ENCODE peak calls at places on chromosomes 11 and 22, in five cellular contexts. N, V, G, E and Z are unnamed samples. For H3K4me1, the result is how much of the 10 kb centered on the place peaks cover.

GRCh38 chr11:112805658-112806057 is 155.6 kb upstream of the NCAM1 start:
- DNase-seq in N (peak), V (no peak), G (no peak), E (no peak), Z (no peak)

GRCh38 chr22:30627480-30627879 is 8.1 kb upstream of the SLC35E4 start:
- DNase-seq in N (no peak), V (no peak), G (no peak), E (no peak), Z (no peak)

GRCh38 chr11:62337682-62338181 is 484 bp downstream of the ASRGL1 start:
- DNase-seq in N (peak), V (peak), G (peak), E (no peak), Z (no peak)

GRCh38 chr11:72058416-72059034 is 21.8 kb downstream of the NUMA1 start:
- DNase-seq in N (no peak), V (no peak), G (no peak), E (no peak), Z (no peak)

GRCh38 chr22:24474221-24474620 is 20.9 kb upstream of the UPB1 start:
- DNase-seq in N (no peak), V (no peak), G (peak), E (no peak), Z (no peak)

GRCh38 chr22:48496987-48497650 is 1330.6 kb downstream of the BRD1 start:
- DNase-seq in N (no peak), V (no peak), G (no peak), E (no peak), Z (no peak)

GRCh38 chr22:31154975-31155374 is 5.0 kb upstream of the RNF185 start:
- DNase-seq in N (no peak), V (no peak), G (no peak), E (no peak), Z (no peak)

GRCh38 chr22:22759371-22759770 is 115.0 kb downstream of the GGTLC2 start:
- DNase-seq in N (no peak), V (no peak), G (no peak), E (no peak), Z (no peak)

GRCh38 chr11:112401036-112401769 is 140.5 kb upstream of the PLET1 start:
- DNase-seq in N (no peak), V (no peak), G (no peak), E (no peak), Z (no peak)

GRCh38 chr22:35894937-35895708 is 133.5 kb downstream of the RBFOX2 start:
- DNase-seq in N (no peak), V (no peak), G (peak), E (no peak), Z (no peak)

GRCh38 chr22:43183496-43184263 is 3.3 kb downstream of the TTLL12 start:
- DNase-seq in N (no peak), V (no peak), G (no peak), E (no peak), Z (no peak)

GRCh38 chr22:44352378-44353062 is 39.8 kb upstream of the SHISAL1 start:
- DNase-seq in N (no peak), V (no peak), G (no peak), E (no peak), Z (no peak)

GRCh38 chr11:76543006-76543703 is 98.3 kb downstream of the EMSY start:
- DNase-seq in N (no peak), V (no peak), G (peak), E (no peak), Z (no peak)

GRCh38 chr11:62974848-62975522 is 9.8 kb downstream of the SLC22A6 start:
- DNase-seq in N (peak), V (peak), G (peak), E (no peak), Z (no peak)

GRCh38 chr22:33529424-33530113 is 390.7 kb downstream of the LARGE1 start:
- DNase-seq in N (no peak), V (no peak), G (peak), E (no peak), Z (no peak)

GRCh38 chr11:126487711-126488110 is 132.2 kb downstream of the ST3GAL4 start:
- DNase-seq in N (no peak), V (no peak), G (no peak), E (no peak), Z (no peak)

GRCh38 chr11:32435511-32435946 is at the start of gene WT1:
- DNase-seq in N (no peak), V (no peak), G (peak), E (no peak), Z (no peak)

GRCh38 chr11:101321222-101321621 is 191.6 kb upstream of the PGR start:
- DNase-seq in N (no peak), V (no peak), G (peak), E (no peak), Z (no peak)

GRCh38 chr11:128610765-128611617 is 23.6 kb upstream of the ETS1 start:
- DNase-seq in N (no peak), V (peak), G (no peak), E (peak), Z (no peak)

GRCh38 chr11:12132790-12133145 is 22.4 kb downstream of the MICAL2 start:
- DNase-seq in N (no peak), V (no peak), G (no peak), E (no peak), Z (no peak)

GRCh38 chr11:94017446-94017845 is 3.7 kb upstream of the HEPHL1 start:
- DNase-seq in N (no peak), V (no peak), G (peak), E (no peak), Z (no peak)

GRCh38 chr11:77522215-77522614 is 48.3 kb upstream of the PAK1 start:
- DNase-seq in N (no peak), V (no peak), G (peak), E (no peak), Z (no peak)

GRCh38 chr11:7575841-7576451 is 62.1 kb downstream of the PPFIBP2 start:
- DNase-seq in N (peak), V (no peak), G (peak), E (peak), Z (no peak)

GRCh38 chr11:34495724-34496377 is 17.7 kb downstream of the ELF5 start:
- DNase-seq in N (peak), V (no peak), G (peak), E (no peak), Z (no peak)

GRCh38 chr22:44773082-44773481 is 20.7 kb downstream of the ARHGAP8 start:
- DNase-seq in N (no peak), V (no peak), G (no peak), E (no peak), Z (no peak)

GRCh38 chr22:49124588-49124987 is 703.1 kb downstream of the BRD1 start:
- DNase-seq in N (no peak), V (no peak), G (no peak), E (no peak), Z (no peak)

GRCh38 chr22:46618104-46618647 is 2.0 kb upstream of the GRAMD4 start:
- DNase-seq in N (no peak), V (no peak), G (no peak), E (no peak), Z (no peak)

GRCh38 chr22:28873183-28873964 is 10.0 kb upstream of the ZNRF3 start:
- DNase-seq in N (no peak), V (no peak), G (no peak), E (no peak), Z (no peak)

GRCh38 chr11:46694095-46694494 is 6.3 kb downstream of the ARHGAP1 start:
- DNase-seq in N (no peak), V (no peak), G (no peak), E (no peak), Z (no peak)

GRCh38 chr11:81658722-81659121 is 1074.9 kb downstream of the FAM181B start:
- DNase-seq in N (no peak), V (no peak), G (peak), E (peak), Z (no peak)

GRCh38 chr22:29879738-29880137 is 3.2 kb upstream of the MTMR3 start:
- DNase-seq in N (no peak), V (no peak), G (peak), E (no peak), Z (no peak)

GRCh38 chr11:57480409-57481137 is 20.2 kb downstream of the RTN4RL2 start:
- DNase-seq in N (peak), V (peak), G (peak), E (peak), Z (no peak)

GRCh38 chr22:49046546-49047305 is 780.9 kb downstream of the BRD1 start:
- DNase-seq in N (no peak), V (no peak), G (no peak), E (peak), Z (no peak)

GRCh38 chr22:42991010-42991651 is 23.8 kb downstream of the PACSIN2 start:
- DNase-seq in N (no peak), V (no peak), G (peak), E (no peak), Z (no peak)

GRCh38 chr11:16739326-16739875 is 954 bp downstream of the C11orf58 start:
- DNase-seq in N (no peak), V (no peak), G (peak), E (no peak), Z (no peak)

GRCh38 chr22:25777411-25777810 is 35.4 kb downstream of the MYO18B start:
- DNase-seq in N (no peak), V (no peak), G (no peak), E (no peak), Z (no peak)

GRCh38 chr22:25775501-25775900 is 33.5 kb downstream of the MYO18B start:
- DNase-seq in N (no peak), V (no peak), G (no peak), E (no peak), Z (no peak)

GRCh38 chr22:25779426-25779825 is 37.4 kb downstream of the MYO18B start:
- DNase-seq in N (no peak), V (no peak), G (no peak), E (no peak), Z (no peak)

GRCh38 chr22:25779890-25780289 is 37.9 kb downstream of the MYO18B start:
- DNase-seq in N (no peak), V (no peak), G (no peak), E (no peak), Z (no peak)

DNA sequence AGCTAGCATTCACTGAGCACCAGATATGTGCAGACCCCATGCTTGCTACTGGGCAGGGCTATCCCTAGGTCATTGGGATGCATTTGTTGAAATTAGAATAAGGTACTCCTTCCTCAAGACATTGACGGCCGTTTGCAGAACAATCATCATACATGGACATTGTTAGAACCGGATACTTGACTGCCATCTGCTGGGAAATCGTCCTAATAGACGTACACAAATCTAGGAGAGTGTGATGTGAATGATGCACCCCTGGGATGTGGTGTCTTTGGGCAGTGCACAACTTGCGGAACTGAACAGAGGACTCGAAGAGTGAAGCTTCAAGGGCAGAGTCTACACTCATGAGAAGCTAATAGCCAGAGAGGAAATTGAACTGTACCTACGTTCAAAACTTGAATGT is 35.9 kb downstream of the MYO18B start:
- DNase-seq in N (no peak), V (no peak), G (peak), E (no peak), Z (no peak)
- TF ChIP-seq CTCF in N (no peak), V (no peak), G (peak), E (peak), Z (peak)

GRCh38 chr22:40240160-40240559 is 62.4 kb downstream of the TNRC6B start:
- DNase-seq in N (no peak), V (no peak), G (no peak), E (no peak), Z (no peak)
- H3K4me1 ChIP-seq in N (half or more), V (half or more), G (under half), E (under half), Z (under half)

DNA sequence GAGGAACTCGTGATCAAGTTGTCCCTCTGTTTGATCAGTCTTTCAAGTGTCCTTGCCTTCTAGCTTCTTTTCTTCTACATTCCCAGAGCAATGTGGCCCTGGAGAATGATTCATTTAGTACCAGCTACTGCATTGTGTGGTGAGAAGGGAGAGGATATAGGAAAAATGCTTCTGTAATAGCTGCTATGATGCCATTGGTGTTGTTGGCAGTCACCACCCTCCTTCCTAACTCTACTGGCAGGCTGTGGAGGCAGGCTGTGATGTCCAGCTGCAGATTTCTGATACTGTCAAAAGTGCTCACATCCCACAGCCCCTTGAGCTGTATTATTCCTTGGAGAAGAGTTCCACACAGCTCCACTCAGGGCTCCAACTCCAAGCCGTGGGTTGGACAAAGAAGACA is 52.8 kb downstream of the ENDOD1 start:
- DNase-seq in N (no peak), V (no peak), G (no peak), E (no peak), Z (no peak)
- H3K27ac ChIP-seq in N (no peak), V (no peak), G (no peak), E (no peak), Z (no peak)

DNA sequence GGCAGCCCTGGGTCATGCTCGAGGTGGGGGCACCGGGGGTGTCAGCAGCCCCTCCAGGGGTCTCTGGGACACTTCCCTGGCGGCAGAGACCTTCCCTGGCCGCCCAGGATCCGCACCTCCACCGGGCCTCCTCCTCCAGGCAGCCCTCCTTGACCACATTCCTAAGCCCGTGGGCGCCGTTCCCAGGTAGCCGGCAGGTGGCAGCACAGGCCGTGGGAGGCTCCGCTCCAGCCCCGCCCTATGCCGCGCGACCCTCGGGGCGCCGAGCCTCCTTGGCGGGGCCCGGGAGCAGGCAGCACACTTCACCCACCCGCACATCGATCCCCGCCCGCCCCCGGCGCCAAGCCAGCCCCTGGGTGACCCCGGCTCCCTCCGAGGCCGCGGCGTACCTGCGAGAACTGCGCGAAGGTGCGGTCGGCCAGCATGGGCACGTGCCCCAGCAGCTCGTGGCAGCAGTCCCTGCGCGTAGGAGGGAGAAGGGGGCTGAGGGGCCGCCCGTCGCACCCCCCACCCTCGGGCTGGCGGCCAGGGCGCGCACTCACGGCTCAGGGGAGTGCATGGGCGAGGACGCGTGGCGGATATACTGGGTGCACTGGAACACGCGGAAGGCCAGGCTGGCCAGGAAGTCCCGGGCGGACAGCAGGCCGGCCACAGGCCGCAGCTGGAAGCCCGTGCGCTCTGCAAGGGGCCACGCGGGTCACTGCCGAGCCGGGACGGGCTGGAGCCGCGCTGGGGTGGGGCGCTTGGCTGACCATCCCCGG is 5.3 kb upstream of the INS start:
- DNase-seq in N (peak), V (peak), G (peak), E (no peak), Z (no peak)
- TF ChIP-seq CTCF in N (peak), V (peak), G (peak), E (peak), Z (peak)

GRCh38 chr22:40030757-40031092 is 36.0 kb downstream of the FAM83F start:
- DNase-seq in N (no peak), V (no peak), G (no peak), E (no peak), Z (no peak)
- H3K4me1 ChIP-seq in N (under half), V (under half), G (under half), E (under half), Z (under half)